ENCODE peak calls at places on chromosome 13, in nine cellular contexts. J is NCI-H774; R is activated naive CD8-positive, alpha-beta T cell treated with anti-CD3 and anti-CD28 coated beads for 36 hours; V is A549; W is EL; T is WTC11; H is GM04503; Q is AG08396; S is GM10248. U is an unnamed sample.

GRCh38 chr13:95676100-95676774 is 702 bp upstream of the DNAJC3 start:
- DNase-seq in J (no peak), R (peak), V (peak), W (peak), T (no peak), H (peak), Q (no peak), S (no peak), U (peak)

GRCh38 chr13:98397221-98397620 is 179.7 kb downstream of the STK24 start:
- DNase-seq in J (no peak), R (no peak), V (no peak), W (no peak), T (no peak), H (no peak), Q (peak), S (no peak), U (no peak)

GRCh38 chr13:99386495-99386894 is 79.3 kb upstream of the GPR183 start:
- DNase-seq in J (no peak), R (no peak), V (no peak), W (no peak), T (no peak), H (no peak), Q (no peak), S (no peak), U (no peak)

GRCh38 chr13:51829236-51829899 is 15.6 kb downstream of the TMEM272 start:
- DNase-seq in J (no peak), R (no peak), V (no peak), W (no peak), T (no peak), H (no peak), Q (no peak), S (no peak), U (no peak)

GRCh38 chr13:43573361-43573740 is 213.4 kb downstream of the ENOX1 start:
- DNase-seq in J (no peak), R (no peak), V (no peak), W (peak), T (no peak), H (no peak), Q (no peak), S (no peak), U (peak)

GRCh38 chr13:65217459-65217858 is 2012.7 kb downstream of the PCDH9 start:
- DNase-seq in J (no peak), R (no peak), V (no peak), W (no peak), T (no peak), H (no peak), Q (no peak), S (no peak), U (no peak)

GRCh38 chr13:78022164-78022877 is 103.7 kb upstream of the EDNRB start:
- DNase-seq in J (no peak), R (peak), V (no peak), W (peak), T (no peak), H (no peak), Q (peak), S (peak), U (peak)

GRCh38 chr13:93397619-93398018 is 171.0 kb downstream of the GPC6 start:
- DNase-seq in J (no peak), R (no peak), V (no peak), W (no peak), T (no peak), H (no peak), Q (no peak), S (no peak), U (no peak)

GRCh38 chr13:22793598-22794134 is 387.1 kb upstream of the SGCG start:
- DNase-seq in J (no peak), R (no peak), V (no peak), W (no peak), T (no peak), H (no peak), Q (no peak), S (no peak), U (no peak)

GRCh38 chr13:110105136-110105535 is 201.8 kb downstream of the COL4A1 start:
- DNase-seq in J (no peak), R (no peak), V (no peak), W (no peak), T (no peak), H (no peak), Q (no peak), S (no peak), U (no peak)

GRCh38 chr13:49998714-49999624 is 2.1 kb downstream of the TRIM13 start:
- DNase-seq in J (no peak), R (no peak), V (no peak), W (no peak), T (peak), H (no peak), Q (no peak), S (no peak), U (no peak)

GRCh38 chr13:34411881-34412280 is 530.2 kb upstream of the NBEA start:
- DNase-seq in J (no peak), R (no peak), V (no peak), W (no peak), T (no peak), H (no peak), Q (no peak), S (no peak), U (no peak)

GRCh38 chr13:87677334-87678234 is 6.4 kb downstream of the SLITRK5 start:
- DNase-seq in J (peak), R (no peak), V (no peak), W (no peak), T (peak), H (no peak), Q (no peak), S (peak), U (no peak)

GRCh38 chr13:49812806-49813205 is 20.3 kb upstream of the KPNA3 start:
- DNase-seq in J (no peak), R (no peak), V (no peak), W (no peak), T (no peak), H (no peak), Q (no peak), S (no peak), U (no peak)

GRCh38 chr13:97753942-97754670 is 199.4 kb upstream of the IPO5 start:
- DNase-seq in J (no peak), R (no peak), V (no peak), W (no peak), T (peak), H (no peak), Q (no peak), S (no peak), U (no peak)

GRCh38 chr13:87295636-87296035 is 375.5 kb upstream of the SLITRK5 start:
- DNase-seq in J (no peak), R (no peak), V (no peak), W (no peak), T (no peak), H (no peak), Q (no peak), S (no peak), U (no peak)

GRCh38 chr13:79457948-79458347 is 23.0 kb upstream of the NDFIP2 start:
- DNase-seq in J (no peak), R (no peak), V (no peak), W (peak), T (no peak), H (no peak), Q (peak), S (no peak), U (peak)

GRCh38 chr13:97116754-97117153 is 105.4 kb upstream of the MBNL2 start:
- DNase-seq in J (peak), R (no peak), V (no peak), W (peak), T (no peak), H (no peak), Q (peak), S (no peak), U (peak)

GRCh38 chr13:80361883-80362327 is 21.0 kb upstream of the SPRY2 start:
- DNase-seq in J (no peak), R (no peak), V (no peak), W (peak), T (no peak), H (no peak), Q (no peak), S (peak), U (peak)

GRCh38 chr13:80840313-80840976 is 499.5 kb upstream of the SPRY2 start:
- DNase-seq in J (no peak), R (no peak), V (no peak), W (no peak), T (no peak), H (no peak), Q (no peak), S (no peak), U (no peak)

GRCh38 chr13:97944396-97945029 is 9.0 kb upstream of the IPO5 start:
- DNase-seq in J (no peak), R (no peak), V (no peak), W (peak), T (no peak), H (no peak), Q (no peak), S (no peak), U (no peak)

GRCh38 chr13:96075953-96076543 is 13.9 kb upstream of the HS6ST3 start:
- DNase-seq in J (no peak), R (no peak), V (peak), W (peak), T (no peak), H (peak), Q (peak), S (peak), U (peak)

GRCh38 chr13:27667946-27668345 is 46.3 kb downstream of the POLR1D start:
- DNase-seq in J (no peak), R (no peak), V (no peak), W (no peak), T (no peak), H (no peak), Q (no peak), S (no peak), U (no peak)

GRCh38 chr13:37360556-37360955 is 238.0 kb downstream of the POSTN start:
- DNase-seq in J (no peak), R (no peak), V (no peak), W (peak), T (no peak), H (no peak), Q (no peak), S (no peak), U (peak)

GRCh38 chr13:63209330-63210017 is 1793.8 kb upstream of the PCDH20 start:
- DNase-seq in J (no peak), R (no peak), V (no peak), W (peak), T (no peak), H (no peak), Q (no peak), S (no peak), U (no peak)

GRCh38 chr13:34464011-34464410 is 478.1 kb upstream of the NBEA start:
- DNase-seq in J (no peak), R (no peak), V (no peak), W (no peak), T (no peak), H (no peak), Q (no peak), S (no peak), U (no peak)

GRCh38 chr13:77422724-77423123 is 95.8 kb upstream of the MYCBP2 start:
- DNase-seq in J (no peak), R (no peak), V (no peak), W (no peak), T (no peak), H (no peak), Q (no peak), S (no peak), U (no peak)

GRCh38 chr13:41054919-41055619 is 6.2 kb upstream of the WBP4 start:
- DNase-seq in J (no peak), R (no peak), V (no peak), W (peak), T (no peak), H (no peak), Q (no peak), S (no peak), U (peak)

GRCh38 chr13:98466634-98467236 is 110.2 kb downstream of the STK24 start:
- DNase-seq in J (no peak), R (peak), V (peak), W (peak), T (peak), H (no peak), Q (peak), S (no peak), U (peak)